ENCODE peak calls at places on chromosomes 11 and 22, in eight cellular contexts. One of them, this sample, is unnamed.

GRCh38 chr22:44026066-44026629 is 2.0 kb downstream of the PARVB start:
- DNase-seq in right cardiac atrium: no peak
- DNase-seq in A172: no peak
- DNase-seq in psoas muscle: no peak
- DNase-seq in GM12891: no peak
- DNase-seq in AG09309: no peak
- DNase-seq in non-pigmented ciliary epithelial cell: no peak
- DNase-seq in G401: no peak
- DNase-seq in this sample: no peak

GRCh38 chr22:20550851-20551744 is 43.7 kb downstream of the MED15 start:
- DNase-seq in AG09309: no peak
- DNase-seq in non-pigmented ciliary epithelial cell: no peak
- DNase-seq in G401: no peak
- DNase-seq in right cardiac atrium: peak
- DNase-seq in GM12891: no peak
- DNase-seq in A172: no peak
- DNase-seq in psoas muscle: no peak
- DNase-seq in this sample: peak

GRCh38 chr22:48893288-48894063 is 934.2 kb downstream of the BRD1 start:
- DNase-seq in A172: no peak
- DNase-seq in psoas muscle: no peak
- DNase-seq in non-pigmented ciliary epithelial cell: no peak
- DNase-seq in right cardiac atrium: no peak
- DNase-seq in AG09309: no peak
- DNase-seq in GM12891: no peak
- DNase-seq in G401: no peak
- DNase-seq in this sample: no peak

GRCh38 chr22:44567846-44568493 is 69.9 kb upstream of the RTL6 start:
- DNase-seq in AG09309: no peak
- DNase-seq in non-pigmented ciliary epithelial cell: peak
- DNase-seq in G401: peak
- DNase-seq in right cardiac atrium: peak
- DNase-seq in psoas muscle: peak
- DNase-seq in GM12891: no peak
- DNase-seq in A172: peak
- DNase-seq in this sample: peak

GRCh38 chr11:12961615-12962014 is 47.5 kb upstream of the RASSF10 start:
- DNase-seq in AG09309: no peak
- DNase-seq in GM12891: no peak
- DNase-seq in right cardiac atrium: no peak
- DNase-seq in psoas muscle: no peak
- DNase-seq in G401: no peak
- DNase-seq in non-pigmented ciliary epithelial cell: no peak
- DNase-seq in A172: no peak
- DNase-seq in this sample: no peak

GRCh38 chr22:43375951-43376455 is 32.8 kb upstream of the SCUBE1 start:
- DNase-seq in psoas muscle: no peak
- DNase-seq in non-pigmented ciliary epithelial cell: no peak
- DNase-seq in GM12891: no peak
- DNase-seq in right cardiac atrium: no peak
- DNase-seq in G401: no peak
- DNase-seq in AG09309: no peak
- DNase-seq in A172: no peak
- DNase-seq in this sample: no peak

GRCh38 chr11:66570117-66570825 is 1.9 kb upstream of the CTSF start:
- DNase-seq in psoas muscle: no peak
- DNase-seq in G401: peak
- DNase-seq in GM12891: no peak
- DNase-seq in right cardiac atrium: no peak
- DNase-seq in non-pigmented ciliary epithelial cell: no peak
- DNase-seq in AG09309: no peak
- DNase-seq in A172: no peak
- DNase-seq in this sample: peak

GRCh38 chr11:7936615-7937014 is 4.9 kb downstream of the OR10A3 start:
- DNase-seq in A172: no peak
- DNase-seq in AG09309: no peak
- DNase-seq in psoas muscle: no peak
- DNase-seq in non-pigmented ciliary epithelial cell: no peak
- DNase-seq in G401: no peak
- DNase-seq in GM12891: no peak
- DNase-seq in right cardiac atrium: peak
- DNase-seq in this sample: no peak

GRCh38 chr22:35629406-35630234 is 12.5 kb upstream of the MB start:
- DNase-seq in AG09309: peak
- DNase-seq in A172: peak
- DNase-seq in right cardiac atrium: peak
- DNase-seq in psoas muscle: peak
- DNase-seq in G401: no peak
- DNase-seq in non-pigmented ciliary epithelial cell: peak
- DNase-seq in GM12891: peak
- DNase-seq in this sample: peak

GRCh38 chr11:102267602-102268001 is 49.7 kb upstream of the BIRC3 start:
- DNase-seq in A172: peak
- DNase-seq in GM12891: no peak
- DNase-seq in non-pigmented ciliary epithelial cell: no peak
- DNase-seq in AG09309: peak
- DNase-seq in psoas muscle: no peak
- DNase-seq in right cardiac atrium: no peak
- DNase-seq in G401: no peak
- DNase-seq in this sample: no peak

GRCh38 chr11:119324124-119324665 is 7.3 kb upstream of the MCAM start:
- DNase-seq in psoas muscle: no peak
- DNase-seq in G401: no peak
- DNase-seq in GM12891: no peak
- DNase-seq in right cardiac atrium: no peak
- DNase-seq in AG09309: no peak
- DNase-seq in non-pigmented ciliary epithelial cell: no peak
- DNase-seq in A172: no peak
- DNase-seq in this sample: no peak

GRCh38 chr11:128536521-128536920 is 50.8 kb downstream of the ETS1 start:
- DNase-seq in A172: no peak
- DNase-seq in non-pigmented ciliary epithelial cell: no peak
- DNase-seq in GM12891: no peak
- DNase-seq in psoas muscle: no peak
- DNase-seq in G401: no peak
- DNase-seq in right cardiac atrium: no peak
- DNase-seq in AG09309: no peak
- DNase-seq in this sample: no peak

GRCh38 chr11:132402056-132402684 is 1031.8 kb downstream of the NTM start:
- DNase-seq in non-pigmented ciliary epithelial cell: peak
- DNase-seq in right cardiac atrium: peak
- DNase-seq in psoas muscle: no peak
- DNase-seq in A172: no peak
- DNase-seq in GM12891: peak
- DNase-seq in AG09309: peak
- DNase-seq in G401: peak
- DNase-seq in this sample: peak

GRCh38 chr22:33404723-33405122 is 346.5 kb upstream of the SYN3 start:
- DNase-seq in right cardiac atrium: no peak
- DNase-seq in GM12891: no peak
- DNase-seq in non-pigmented ciliary epithelial cell: no peak
- DNase-seq in G401: no peak
- DNase-seq in AG09309: no peak
- DNase-seq in psoas muscle: no peak
- DNase-seq in A172: no peak
- DNase-seq in this sample: no peak